ENCODE peak calls at places on chromosomes 12 and 14, in eight cellular contexts. A is cardiac muscle cell, S is AG04450, P is colonic mucosa, G is breast epithelium, J is ovary, F is IMR-90, K is A549. L is an unnamed sample.

GRCh38 chr12:92673756-92674155 is 29.0 kb upstream of the PLEKHG7 start:
- DNase-seq in A (no peak), S (no peak), F (no peak), J (no peak), P (no peak), K (no peak), G (no peak), L (no peak)

GRCh38 chr12:95908573-95908972 is 33.8 kb downstream of the CCDC38 start:
- DNase-seq in J (no peak), G (no peak), P (no peak), S (no peak), K (no peak), F (peak; percentile 52), A (no peak), L (no peak)

GRCh38 chr12:74235342-74235741 is 302.3 kb upstream of the ATXN7L3B start:
- DNase-seq in S (no peak), P (no peak), K (no peak), J (no peak), A (no peak), G (no peak), F (no peak), L (no peak)

GRCh38 chr12:20601668-20602280 is 93.4 kb upstream of the SLCO1C1 start:
- DNase-seq in P (no peak), S (no peak), F (peak; percentile 73), A (peak; percentile 50), G (no peak), K (peak; percentile 18), J (no peak), L (no peak)

GRCh38 chr14:75259510-75259855 is 19.1 kb upstream of the FOS start:
- DNase-seq in F (peak; percentile 77), P (no peak), G (no peak), A (no peak), K (peak; percentile 42), J (no peak), S (no peak), L (no peak)

GRCh38 chr12:51871918-51872688 is 15.8 kb upstream of the ANKRD33 start:
- DNase-seq in J (no peak), G (no peak), S (no peak), A (no peak), P (no peak), F (no peak), K (no peak), L (no peak)

GRCh38 chr14:59688224-59689170 is 111.9 kb upstream of the CCDC175 start:
- DNase-seq in A (peak; percentile 57), F (peak; percentile 53), G (no peak), K (peak; percentile 15), P (peak; percentile 57), J (no peak), S (peak; percentile 20), L (peak; percentile 3)

GRCh38 chr12:115308918-115309317 is 624.9 kb upstream of the TBX3 start:
- DNase-seq in J (no peak), A (no peak), K (no peak), F (no peak), S (no peak), G (no peak), P (no peak), L (no peak)

GRCh38 chr12:11580125-11580751 is 69.2 kb upstream of the ETV6 start:
- DNase-seq in J (peak; percentile 38), A (no peak), F (peak; percentile 82), S (peak; percentile 65), P (peak; percentile 24), K (no peak), G (no peak), L (no peak)

GRCh38 chr14:61671086-61671485 is 24.2 kb upstream of the HIF1A start:
- DNase-seq in P (no peak), F (no peak), A (no peak), J (no peak), S (no peak), K (no peak), G (no peak), L (peak; percentile 17)

GRCh38 chr12:126464157-126464556 is 1398.9 kb downstream of the AACS start:
- DNase-seq in G (no peak), A (no peak), F (no peak), K (no peak), S (no peak), J (no peak), P (no peak), L (no peak)

GRCh38 chr12:8527250-8528130 is 13.2 kb downstream of the CLEC4E start:
- DNase-seq in K (no peak), A (no peak), G (no peak), F (no peak), P (no peak), S (no peak), J (no peak), L (no peak)

GRCh38 chr14:106372870-106373657 is 846.7 kb downstream of the TMEM121 start:
- DNase-seq in S (no peak), G (no peak), F (no peak), P (peak; percentile 57), J (peak; percentile 43), K (peak; percentile 36), A (no peak), L (peak; percentile 63)

GRCh38 chr14:105910426-105910825 is 384.0 kb downstream of the TMEM121 start:
- DNase-seq in A (no peak), P (no peak), K (no peak), G (no peak), F (no peak), J (no peak), S (no peak), L (no peak)

GRCh38 chr12:28089363-28089762 is 100.9 kb upstream of the CCDC91 start:
- DNase-seq in S (no peak), P (no peak), F (peak; percentile 37), J (no peak), G (no peak), K (no peak), A (no peak), L (no peak)

GRCh38 chr14:102390486-102390885 is 27.7 kb downstream of the TECPR2 start:
- DNase-seq in F (peak; percentile 57), G (no peak), P (no peak), A (no peak), K (no peak), J (no peak), S (no peak), L (no peak)

GRCh38 chr12:104504151-104504550 is 47.4 kb downstream of the CHST11 start:
- DNase-seq in G (no peak), A (no peak), F (no peak), S (no peak), K (no peak), P (no peak), J (no peak), L (no peak)

DNA sequence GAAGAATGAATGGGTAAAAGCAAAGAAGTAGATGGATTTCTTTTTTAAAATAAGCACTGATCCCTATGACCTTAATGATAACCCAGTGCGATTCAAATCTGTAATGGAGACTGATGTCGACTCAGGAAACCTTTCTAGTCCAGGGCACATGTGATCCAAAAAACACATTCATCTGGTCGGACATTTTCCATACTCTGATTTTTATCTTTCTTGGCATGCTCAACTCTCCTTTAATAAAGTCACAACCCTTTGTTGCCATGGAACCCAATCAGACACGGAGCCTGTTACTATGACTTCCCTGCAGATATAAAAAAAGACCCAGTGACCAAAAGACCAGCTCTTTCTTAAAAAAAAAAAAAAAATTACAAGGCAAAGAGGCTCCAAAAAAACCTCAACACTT is 27.9 kb downstream of the TMCC3 start:
- DNase-seq in J (no peak), P (no peak), A (no peak), K (no peak), G (no peak), S (no peak), F (no peak), L (no peak)
- H3K27ac ChIP-seq in J (no peak overlapping the region), P (peak overlapping the region; percentile 33), A (no peak overlapping the region), K (no peak overlapping the region), G (no peak overlapping the region), S (no peak overlapping the region), F (no peak overlapping the region), L (no peak overlapping the region)

DNA sequence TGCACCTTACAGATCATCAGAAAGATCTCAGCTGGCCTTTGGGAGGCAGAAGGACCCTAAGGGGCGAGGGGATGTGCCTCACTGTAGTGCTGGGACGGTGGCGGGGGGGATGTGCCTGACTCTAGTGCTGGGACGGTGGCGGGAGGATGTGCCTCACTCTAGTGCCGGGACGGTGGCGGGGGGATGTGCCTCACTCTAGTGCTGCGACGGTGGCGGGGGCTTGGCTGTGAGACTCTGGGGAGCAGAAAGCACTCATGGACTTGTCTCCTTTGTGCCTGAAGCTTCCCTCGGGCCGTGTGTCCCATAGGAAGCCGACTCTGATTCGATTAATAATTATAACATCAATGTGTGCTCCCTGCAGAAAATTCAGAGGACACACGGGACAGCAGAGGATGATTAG is 126.6 kb downstream of the ZNF664 start:
- DNase-seq in A (no peak), J (no peak), G (no peak), P (no peak), K (no peak), S (no peak), F (no peak), L (no peak)
- TF ChIP-seq CTCF in A (no peak), J (no peak), G (no peak), P (no peak), K (no peak), S (no peak), F (no peak), L (no peak)

DNA sequence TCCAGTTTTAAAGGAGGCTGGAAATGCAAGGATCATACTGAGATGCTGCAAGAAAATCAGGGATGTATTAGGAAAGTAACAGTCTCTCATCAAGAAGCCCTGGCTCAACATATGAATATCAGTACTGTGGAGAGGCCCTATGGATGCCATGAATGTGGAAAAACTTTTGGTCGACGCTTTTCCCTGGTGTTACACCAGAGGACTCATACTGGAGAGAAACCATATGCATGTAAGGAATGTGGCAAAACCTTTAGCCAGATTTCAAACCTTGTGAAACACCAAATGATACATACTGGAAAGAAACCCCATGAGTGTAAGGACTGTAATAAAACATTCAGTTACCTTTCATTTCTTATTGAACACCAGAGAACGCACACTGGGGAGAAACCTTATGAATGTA is 24.5 kb downstream of the ZNF891 start:
- DNase-seq in J (no peak), G (no peak), S (no peak), P (no peak), A (no peak), F (no peak), K (no peak), L (no peak)
- H3K9me3 ChIP-seq in J (peaks cover 50% of the 10 kb centered on the region), G (peaks cover 98% of the 10 kb centered on the region), S (peaks cover 48% of the 10 kb centered on the region), P (peaks cover 33% of the 10 kb centered on the region), A (peaks cover 41% of the 10 kb centered on the region), F (peaks cover 84% of the 10 kb centered on the region), K (peaks cover 97% of the 10 kb centered on the region), L (peaks cover 100% of the 10 kb centered on the region)

GRCh38 chr12:54355104-54355815 is 9.0 kb downstream of the GPR84 start:
- DNase-seq in F (no peak), A (no peak), S (no peak), K (no peak), J (no peak), G (no peak), P (no peak), L (no peak)

GRCh38 chr12:54356228-54356627 is 8.1 kb downstream of the GPR84 start:
- DNase-seq in F (no peak), G (no peak), K (no peak), A (no peak), S (no peak), P (no peak), J (no peak), L (no peak)

GRCh38 chr12:54357802-54358619 is 6.3 kb downstream of the GPR84 start:
- DNase-seq in S (no peak), A (no peak), P (no peak), F (no peak), J (no peak), K (no peak), G (no peak), L (peak; percentile 15)

GRCh38 chr12:54358620-54358944 is 5.7 kb downstream of the GPR84 start:
- DNase-seq in P (no peak), J (no peak), A (no peak), F (no peak), K (no peak), G (no peak), S (no peak), L (no peak)

GRCh38 chr12:54356951-54357356 is 7.3 kb downstream of the GPR84 start:
- DNase-seq in G (no peak), J (no peak), A (no peak), S (no peak), K (no peak), F (no peak), P (no peak), L (no peak)
- H3K27ac ChIP-seq in G (peak overlapping the region; percentile 46), J (peak overlapping the region; percentile 48), A (peak overlapping the region; percentile 70), S (no peak overlapping the region), K (peak overlapping the region; percentile 87), F (no peak overlapping the region), P (no peak overlapping the region), L (no peak overlapping the region)